ENCODE peak calls at places on chromosomes 4 and X, in seven cellular contexts. R, Q, D, B, N, H and O are unnamed samples.

GRCh38 chrX:1561164-1561563 is 24.2 kb upstream of the P2RY8 start:
- DNase-seq in R (no peak), Q (no peak), D (no peak), B (no peak), N (no peak), H (no peak), O (no peak)

GRCh38 chrX:16852617-16853179 is 17.5 kb downstream of the RBBP7 start:
- DNase-seq in R (no peak), Q (no peak), D (no peak), B (no peak), N (no peak), H (no peak), O (no peak)

GRCh38 chr4:185752881-185753280 is 59.1 kb downstream of the SORBS2 start:
- DNase-seq in R (no peak), Q (no peak), D (no peak), B (no peak), N (no peak), H (no peak), O (no peak)

GRCh38 chr4:76216975-76217814 is 3.6 kb upstream of the SCARB2 start:
- DNase-seq in R (no peak), Q (no peak), D (no peak), B (no peak), N (no peak), H (no peak), O (peak)

GRCh38 chr4:126136922-126137781 is 822.4 kb downstream of the FAT4 start:
- DNase-seq in R (no peak), Q (no peak), D (no peak), B (no peak), N (no peak), H (no peak), O (no peak)

GRCh38 chr4:186927624-186928023 is 204.0 kb upstream of the FAT1 start:
- DNase-seq in R (peak), Q (no peak), D (no peak), B (no peak), N (no peak), H (no peak), O (no peak)

GRCh38 chr4:141158219-141158618 is 24.9 kb upstream of the RNF150 start:
- DNase-seq in R (peak), Q (peak), D (peak), B (no peak), N (peak), H (no peak), O (no peak)

GRCh38 chr4:122514671-122515070 is 58.1 kb upstream of the IL2 start:
- DNase-seq in R (no peak), Q (no peak), D (no peak), B (no peak), N (no peak), H (no peak), O (no peak)

GRCh38 chr4:113738251-113738650 is 23.3 kb downstream of the CAMK2D start:
- DNase-seq in R (no peak), Q (no peak), D (no peak), B (no peak), N (no peak), H (no peak), O (no peak)

GRCh38 chr4:48565362-48566083 is 75.5 kb downstream of the ZAR1 start:
- DNase-seq in R (no peak), Q (no peak), D (no peak), B (no peak), N (no peak), H (no peak), O (no peak)

GRCh38 chrX:11458175-11458574 is 165.0 kb downstream of the AMELX start:
- DNase-seq in R (no peak), Q (no peak), D (no peak), B (no peak), N (no peak), H (no peak), O (no peak)

GRCh38 chrX:13239272-13239671 is 80.6 kb downstream of the ATXN3L start:
- DNase-seq in R (no peak), Q (no peak), D (no peak), B (no peak), N (no peak), H (no peak), O (no peak)

GRCh38 chrX:57481514-57481913 is 110.3 kb upstream of the ZXDB start:
- DNase-seq in R (no peak), Q (no peak), D (no peak), B (no peak), N (no peak), H (no peak), O (no peak)

GRCh38 chrX:110743679-110744340 is 51.8 kb downstream of the CHRDL1 start:
- DNase-seq in R (no peak), Q (no peak), D (no peak), B (no peak), N (no peak), H (no peak), O (no peak)

GRCh38 chrX:70479197-70479969 is 34.7 kb downstream of the DLG3 start:
- DNase-seq in R (no peak), Q (peak), D (no peak), B (no peak), N (no peak), H (no peak), O (peak)

GRCh38 chr4:76989391-76990061 is 40.0 kb downstream of the SEPTIN11 start:
- DNase-seq in R (no peak), Q (no peak), D (no peak), B (no peak), N (no peak), H (no peak), O (no peak)

GRCh38 chr4:129641179-129641578 is 545.2 kb downstream of the C4orf33 start:
- DNase-seq in R (peak), Q (peak), D (peak), B (peak), N (no peak), H (peak), O (peak)

GRCh38 chr4:81723927-81724587 is 252.3 kb upstream of the RASGEF1B start:
- DNase-seq in R (no peak), Q (no peak), D (no peak), B (no peak), N (no peak), H (no peak), O (no peak)

GRCh38 chrX:53088136-53088974 is 5.6 kb upstream of the KANTR start:
- DNase-seq in R (no peak), Q (no peak), D (peak), B (peak), N (no peak), H (no peak), O (no peak)

GRCh38 chrX:103635436-103635835 is 6.7 kb downstream of the TCEAL1 start:
- DNase-seq in R (no peak), Q (no peak), D (no peak), B (no peak), N (no peak), H (no peak), O (no peak)

GRCh38 chr4:109424093-109424818 is 9.4 kb upstream of the SEC24B start:
- DNase-seq in R (no peak), Q (no peak), D (no peak), B (no peak), N (peak), H (no peak), O (no peak)

GRCh38 chr4:108885211-108885610 is 122.4 kb upstream of the ETNPPL start:
- DNase-seq in R (no peak), Q (no peak), D (no peak), B (no peak), N (no peak), H (no peak), O (no peak)

GRCh38 chr4:26171953-26172352 is 148.9 kb upstream of the RBPJ start:
- DNase-seq in R (no peak), Q (no peak), D (no peak), B (no peak), N (no peak), H (no peak), O (no peak)

DNA sequence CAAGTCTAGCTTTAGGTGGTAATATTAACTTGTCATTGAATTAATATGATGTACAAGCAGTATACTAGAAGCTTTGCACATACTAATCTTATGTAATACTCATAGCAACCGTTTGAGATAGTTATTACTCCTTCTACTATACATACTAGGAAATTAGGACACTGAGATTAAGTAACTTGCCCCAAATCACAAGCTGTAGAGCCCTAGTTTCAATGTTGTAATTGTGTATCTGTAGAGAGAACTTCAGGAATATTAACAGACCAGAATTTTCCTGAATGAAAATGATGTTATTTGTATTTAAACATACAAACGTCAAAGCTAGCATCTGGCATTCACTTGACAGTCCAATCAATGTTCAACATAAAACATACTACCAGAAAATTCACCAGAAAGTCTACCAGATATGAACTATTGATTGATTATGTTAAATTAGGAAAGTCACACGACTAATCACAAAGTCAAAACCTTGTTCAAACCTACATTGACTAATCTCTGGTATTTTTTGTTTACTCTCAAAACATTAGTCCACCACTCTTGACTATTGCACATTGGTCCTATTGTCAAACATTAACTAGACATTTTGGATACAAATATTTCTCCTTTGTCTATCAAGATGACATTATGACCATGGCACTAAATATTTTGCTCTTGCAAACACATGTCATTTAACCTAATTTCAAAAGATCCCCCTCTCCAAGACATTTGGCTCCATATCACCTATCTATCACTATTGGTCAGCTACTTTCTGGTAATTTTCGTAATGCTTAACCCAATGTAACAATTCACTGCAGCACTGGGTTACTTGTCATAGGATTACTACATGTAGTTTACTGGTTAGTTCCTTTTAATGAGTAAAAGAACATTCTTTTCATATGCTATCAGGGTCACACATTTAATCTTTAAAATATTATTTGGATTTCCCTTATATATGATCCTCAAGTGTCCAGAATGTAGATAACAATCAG is 100.7 kb downstream of the GPC3 start:
- DNase-seq in R (no peak), Q (peak), D (no peak), B (no peak), N (no peak), H (no peak), O (no peak)
- TF ChIP-seq JUND in R (no peak), Q (no peak), D (no peak), B (no peak), N (no peak), H (no peak), O (no peak)

GRCh38 chrX:18885317-18886004 is 98.5 kb downstream of the PHKA2 start:
- DNase-seq in R (no peak), Q (no peak), D (no peak), B (no peak), N (no peak), H (peak), O (no peak)
- TF ChIP-seq JUND in R (no peak), Q (no peak), D (peak), B (no peak), N (no peak), H (no peak), O (no peak)

DNA sequence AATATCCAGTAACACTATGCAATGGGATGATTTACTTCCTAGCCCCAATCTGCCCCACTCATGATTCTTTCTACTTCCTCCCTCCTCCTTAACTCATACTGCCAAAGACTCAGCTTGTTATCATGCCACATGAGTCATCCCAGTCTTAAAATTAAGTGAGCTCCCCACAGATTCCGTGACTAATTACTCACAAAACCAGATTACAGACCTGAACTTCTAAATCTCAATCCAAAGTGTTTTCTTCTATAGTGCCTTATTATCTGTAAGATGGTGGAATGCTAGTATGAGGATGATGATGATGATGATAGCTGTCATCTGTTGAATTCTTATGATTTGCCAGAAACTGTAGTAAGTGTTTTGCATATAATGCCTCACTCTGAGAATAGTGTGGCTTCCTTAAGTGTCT is 27.7 kb upstream of the GPC3 start:
- DNase-seq in R (no peak), Q (no peak), D (no peak), B (no peak), N (no peak), H (no peak), O (no peak)
- TF ChIP-seq JUND in R (no peak), Q (no peak), D (no peak), B (no peak), N (no peak), H (no peak), O (no peak)

GRCh38 chrX:67543818-67544217 is at the start of gene AR:
- DNase-seq in R (no peak), Q (no peak), D (peak), B (peak), N (no peak), H (no peak), O (peak)
- TF ChIP-seq JUND in R (no peak), Q (no peak), D (no peak), B (no peak), N (no peak), H (no peak), O (no peak)

GRCh38 chr4:7470522-7471128 is 35.9 kb upstream of the PSAPL1 start:
- DNase-seq in R (no peak), Q (no peak), D (no peak), B (no peak), N (no peak), H (no peak), O (no peak)
- TF ChIP-seq JUND in R (no peak), Q (no peak), D (no peak), B (no peak), N (no peak), H (no peak), O (no peak)

GRCh38 chr4:128601992-128602695 is 207.4 kb upstream of the JADE1 start:
- DNase-seq in R (no peak), Q (no peak), D (no peak), B (peak), N (peak), H (no peak), O (no peak)
- TF ChIP-seq JUND in R (no peak), Q (no peak), D (no peak), B (no peak), N (no peak), H (no peak), O (no peak)

DNA sequence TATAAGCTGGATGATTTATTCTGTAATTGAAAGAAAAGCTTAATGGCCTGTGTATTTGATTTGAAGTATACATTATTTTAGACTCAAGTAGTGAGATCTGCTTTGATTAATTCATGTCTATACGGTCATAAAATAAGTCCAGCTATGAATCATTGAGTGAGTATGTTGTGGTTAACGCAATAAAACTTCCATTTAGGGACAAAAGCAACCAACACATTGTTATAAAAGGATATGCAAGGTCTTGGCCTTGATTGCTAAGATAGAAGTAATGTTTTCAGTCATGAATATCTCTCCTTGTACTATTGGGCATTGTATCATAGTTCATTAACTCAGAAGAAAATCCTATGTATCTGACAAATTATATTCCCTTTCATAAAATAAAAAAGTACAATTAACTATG is 162.1 kb downstream of the EPHA5 start:
- DNase-seq in R (no peak), Q (no peak), D (no peak), B (no peak), N (no peak), H (no peak), O (no peak)
- TF ChIP-seq JUND in R (no peak), Q (no peak), D (no peak), B (no peak), N (no peak), H (no peak), O (no peak)

DNA sequence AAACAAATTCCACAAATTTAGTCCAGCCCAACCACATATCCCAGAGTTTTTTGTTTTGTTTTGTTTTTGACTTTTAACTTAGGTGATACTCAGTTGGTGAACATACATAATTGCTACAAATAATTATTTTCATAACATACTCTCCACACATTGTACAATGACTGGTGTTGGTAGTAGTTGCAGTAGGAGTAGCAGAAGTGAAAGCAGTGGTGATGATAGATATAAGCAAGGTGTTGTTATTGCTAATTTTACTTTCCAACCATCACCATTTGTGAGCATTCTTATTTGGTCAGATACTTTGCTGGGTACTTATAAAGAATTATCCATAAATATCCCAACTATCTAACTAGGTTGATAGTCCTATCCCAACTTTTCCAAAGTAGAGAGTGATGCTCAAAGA is 47.3 kb downstream of the ARHGAP24 start:
- DNase-seq in R (no peak), Q (no peak), D (no peak), B (no peak), N (no peak), H (no peak), O (no peak)
- TF ChIP-seq JUND in R (no peak), Q (no peak), D (no peak), B (no peak), N (no peak), H (no peak), O (no peak)